ENCODE peak calls at places on chromosome 15, in six cellular contexts. M is transverse colon, N is heart left ventricle, Z is suprapubic skin, W is K562, G is IMR-90. B is an unnamed sample.

GRCh38 chr15:60720493-60721231 is 241.7 kb upstream of the ICE2 start:
- DNase-seq in W (no peak), G (no peak), Z (no peak), M (no peak), N (no peak), B (no peak)

GRCh38 chr15:77144028-77144427 is 73.1 kb upstream of the TSPAN3 start:
- DNase-seq in Z (no peak), G (peak; percentile 59), W (no peak), N (no peak), M (no peak), B (no peak)

GRCh38 chr15:80803580-80804525 is 24.7 kb downstream of the CEMIP start:
- DNase-seq in N (no peak), W (no peak), M (no peak), Z (no peak), G (no peak), B (no peak)

GRCh38 chr15:39889601-39890000 is 30.5 kb downstream of the GPR176 start:
- DNase-seq in G (no peak), Z (no peak), W (no peak), M (no peak), N (no peak), B (no peak)

GRCh38 chr15:99310745-99311144 is 59.5 kb downstream of the LRRC28 start:
- DNase-seq in M (no peak), G (no peak), N (no peak), Z (no peak), W (peak; percentile 6), B (no peak)

GRCh38 chr15:77739591-77740378 is 107.1 kb upstream of the LINGO1 start:
- DNase-seq in Z (no peak), W (no peak), M (no peak), G (no peak), N (no peak), B (no peak)

GRCh38 chr15:78461171-78461881 is 23.3 kb downstream of the IREB2 start:
- DNase-seq in M (no peak), W (no peak), G (no peak), Z (no peak), N (no peak), B (no peak)

GRCh38 chr15:76973362-76973743 is 21.6 kb upstream of the PSTPIP1 start:
- DNase-seq in Z (no peak), G (peak; percentile 20), M (no peak), N (peak; percentile 67), W (peak; percentile 46), B (peak; percentile 63)

GRCh38 chr15:49135893-49136292 is 19.5 kb downstream of the COPS2 start:
- DNase-seq in M (no peak), G (peak; percentile 92), N (no peak), Z (no peak), W (no peak), B (no peak)

GRCh38 chr15:68316061-68316804 is 38.7 kb downstream of the FEM1B start:
- DNase-seq in G (no peak), M (no peak), N (no peak), Z (peak; percentile 68), W (peak; percentile 45), B (no peak)

GRCh38 chr15:68643216-68643830 is 64.5 kb downstream of the CORO2B start:
- DNase-seq in M (no peak), W (no peak), G (no peak), N (no peak), Z (no peak), B (no peak)

GRCh38 chr15:64836023-64836536 is 5.6 kb upstream of the PLEKHO2 start:
- DNase-seq in M (no peak), N (no peak), G (no peak), W (no peak), Z (no peak), B (no peak)

GRCh38 chr15:65869954-65870871 is 922 bp downstream of the RAB11A start:
- DNase-seq in W (peak; percentile 74), Z (peak; percentile 81), G (peak; percentile 31), M (peak; percentile 75), N (peak; percentile 56), B (peak; percentile 60)

GRCh38 chr15:67832965-67833503 is 6.8 kb downstream of the RNU6-1 start:
- DNase-seq in N (no peak), Z (no peak), W (no peak), G (no peak), M (no peak), B (no peak)

GRCh38 chr15:21262851-21263400 is 177.4 kb downstream of the POTEB3 start:
- DNase-seq in G (no peak), W (peak; percentile 34), Z (no peak), N (no peak), M (no peak), B (peak; percentile 82)

GRCh38 chr15:98311566-98312188 is 336.7 kb upstream of the IGF1R start:
- DNase-seq in Z (peak; percentile 89), W (peak; percentile 77), G (peak; percentile 66), M (peak; percentile 79), N (peak; percentile 73), B (peak; percentile 95)

GRCh38 chr15:35549567-35549966 is 3.6 kb upstream of the DPH6 start:
- DNase-seq in N (no peak), G (no peak), M (no peak), W (peak; percentile 52), Z (no peak), B (no peak)

GRCh38 chr15:46848704-46849103 is 868.6 kb upstream of the SEMA6D start:
- DNase-seq in G (peak; percentile 19), N (no peak), Z (no peak), M (no peak), W (no peak), B (no peak)

GRCh38 chr15:46892621-46893160 is 824.6 kb upstream of the SEMA6D start:
- DNase-seq in G (no peak), M (no peak), W (no peak), Z (no peak), N (no peak), B (no peak)

GRCh38 chr15:66038387-66039116 is 169.3 kb downstream of the RAB11A start:
- DNase-seq in G (no peak), M (no peak), W (no peak), N (no peak), Z (no peak), B (no peak)

DNA sequence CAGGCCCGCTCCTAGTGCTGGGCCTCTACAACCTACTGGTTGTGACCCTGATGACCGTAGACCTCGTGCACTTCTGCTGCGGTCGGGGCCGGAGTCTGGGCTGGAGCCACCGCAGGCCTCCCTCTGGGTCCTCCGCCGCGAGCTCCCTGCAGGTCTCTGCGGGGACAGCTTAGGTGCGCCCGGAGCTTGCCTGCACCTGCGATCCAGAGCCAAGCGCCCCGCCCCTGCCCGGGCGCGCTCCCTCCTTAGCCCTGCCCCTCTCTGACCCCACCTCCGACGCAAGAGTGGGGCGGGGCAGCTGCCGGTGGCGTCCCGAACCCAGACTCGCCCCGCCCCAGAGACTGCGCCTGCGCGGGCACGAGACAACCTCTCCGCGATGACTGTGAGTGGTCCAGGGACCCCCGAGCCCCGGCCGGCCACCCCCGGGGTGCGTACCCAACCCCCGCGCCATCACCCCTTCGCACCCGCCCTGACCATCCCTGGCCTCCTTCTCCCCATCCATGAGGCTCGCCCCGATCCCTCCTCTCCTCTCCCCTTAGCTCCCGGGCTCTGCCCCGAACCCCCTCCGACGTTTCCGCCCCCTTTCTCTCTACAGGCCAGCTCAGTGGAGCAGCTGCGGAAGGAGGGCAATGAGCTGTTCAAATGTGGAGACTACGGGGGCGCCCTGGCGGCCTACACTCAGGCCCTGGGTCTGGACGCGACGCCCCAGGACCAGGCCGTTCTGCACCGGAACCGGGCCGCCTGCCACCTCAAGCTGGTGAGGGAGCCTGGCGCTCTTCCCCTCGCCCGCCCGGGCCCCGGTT is at the start of gene UNC45A:
- DNase-seq in Z (peak; percentile 93), G (peak; percentile 77), M (peak; percentile 97), W (peak; percentile 94), N (peak; percentile 95), B (peak; percentile 95)
- TF ChIP-seq POLR2A in Z (no peak), G (peak; percentile 62), M (peak; percentile 94), W (peak; percentile 50), N (peak; percentile 67), B (no peak)

DNA sequence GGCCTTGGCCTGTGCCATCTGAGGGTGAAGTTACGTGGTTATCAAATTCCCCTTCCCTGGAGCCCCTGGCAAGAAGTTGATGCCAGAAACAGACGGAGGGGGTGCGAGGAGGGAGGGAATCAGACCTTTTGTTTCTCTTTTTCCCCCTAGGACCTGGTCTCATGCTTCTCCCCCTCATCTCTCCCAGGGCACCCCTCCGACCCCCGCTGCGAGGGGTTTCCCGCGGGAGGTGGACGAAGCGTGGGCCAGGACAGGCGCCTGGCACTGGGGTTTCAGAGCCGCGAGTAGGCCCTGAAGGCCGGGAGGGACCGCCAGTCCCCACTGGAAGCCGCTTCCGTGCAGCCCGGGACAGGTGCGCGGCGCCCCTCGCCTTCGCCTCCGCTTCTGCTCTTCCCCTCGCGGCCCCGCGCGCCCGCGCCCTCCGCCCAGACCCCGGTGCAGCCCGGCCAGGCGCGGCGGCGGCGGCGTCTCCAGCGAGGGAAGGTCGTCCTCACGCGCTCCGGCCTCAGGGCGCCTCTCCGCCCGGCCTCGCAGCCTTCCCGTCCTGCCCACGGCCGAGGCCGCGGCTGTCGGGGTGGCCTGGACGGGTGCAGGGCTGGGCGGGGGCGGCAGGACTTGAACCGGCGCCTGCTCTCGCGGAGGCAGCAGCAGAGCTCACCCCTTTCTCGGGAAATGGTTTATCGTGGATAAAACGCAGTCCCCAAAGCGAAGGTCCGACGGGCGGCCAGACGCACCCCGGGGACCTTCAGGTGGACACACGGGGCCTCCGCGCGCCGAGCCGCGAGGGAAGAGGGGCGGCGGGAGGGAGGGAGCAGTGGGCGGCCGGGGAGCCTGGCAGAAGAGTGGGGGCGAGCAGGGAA is 31.5 kb upstream of the ADAMTS17 start:
- DNase-seq in W (no peak), N (no peak), M (no peak), G (no peak), Z (no peak), B (no peak)
- H3K27ac ChIP-seq in W (no peak overlapping the region), N (no peak overlapping the region), M (no peak overlapping the region), G (no peak overlapping the region), Z (peak overlapping the region; percentile 51), B (no peak overlapping the region)

DNA sequence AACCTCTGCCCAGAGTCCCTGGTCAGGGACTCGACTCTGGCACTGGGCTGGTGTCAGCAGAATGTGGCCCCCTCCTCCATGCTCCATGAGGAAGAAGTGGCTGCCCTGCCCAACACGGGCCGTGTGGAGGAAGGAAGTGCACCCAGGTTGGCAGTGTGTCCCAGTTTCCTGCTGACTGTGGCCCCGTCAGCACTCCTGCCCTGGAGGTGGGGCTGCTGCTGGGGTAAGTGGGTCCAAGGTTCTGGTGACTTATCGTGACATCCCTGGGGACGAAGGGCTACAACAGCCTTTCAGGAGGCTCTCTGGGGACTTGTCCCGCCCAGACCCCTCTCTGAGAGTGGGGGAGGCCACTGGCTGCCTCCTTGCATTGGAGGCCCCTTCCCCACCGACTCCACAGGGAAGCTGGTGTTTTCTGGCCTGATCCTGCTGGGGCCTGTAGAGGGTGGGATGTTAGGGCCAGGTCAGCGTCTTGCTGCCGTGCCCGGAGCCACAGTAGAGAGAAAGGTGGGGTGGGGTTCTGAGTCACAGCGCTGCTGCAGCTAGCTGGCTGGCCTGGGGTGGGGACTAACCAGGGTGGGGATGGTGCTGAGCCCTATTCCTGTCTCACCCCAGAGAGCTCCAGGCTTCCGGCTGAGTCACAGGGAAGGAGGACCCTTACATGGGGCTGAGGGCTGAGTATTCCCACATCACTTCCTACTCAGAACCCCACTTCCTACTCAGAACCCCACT is 10.5 kb downstream of the SEMA4B start:
- DNase-seq in G (peak; percentile 67), W (no peak), N (peak; percentile 49), Z (no peak), M (peak; percentile 90), B (no peak)
- TF ChIP-seq POLR2A in G (no peak), W (no peak), N (no peak), Z (no peak), M (peak; percentile 69), B (no peak)

DNA sequence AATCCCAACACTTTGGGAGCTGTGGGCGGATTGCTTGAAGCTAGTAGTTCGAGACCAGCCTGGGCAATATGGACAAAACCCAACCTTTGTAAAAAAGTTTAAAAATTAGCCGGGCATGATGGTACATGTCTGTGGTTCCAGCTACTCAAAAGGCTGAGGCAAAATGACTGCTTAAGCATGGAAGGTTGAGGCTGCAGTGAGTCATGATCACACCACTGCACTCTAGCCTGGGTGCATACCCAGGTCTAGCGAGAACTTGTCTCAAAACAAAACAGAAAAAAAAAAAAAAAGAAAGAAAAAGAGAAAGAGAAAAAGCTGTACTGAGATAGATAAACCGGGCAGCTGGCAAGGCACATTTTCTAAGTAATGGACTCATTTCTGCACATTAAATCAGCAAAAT is 10.6 kb downstream of the ARPP19 start:
- DNase-seq in M (no peak), N (no peak), G (peak; percentile 78), W (peak; percentile 54), Z (no peak), B (no peak)
- H3K27ac ChIP-seq in M (no peak overlapping the region), N (no peak overlapping the region), G (peak overlapping the region; percentile 91), W (peak overlapping the region; percentile 3), Z (no peak overlapping the region), B (no peak overlapping the region)

B was measured in testis.